ENCODE peak calls at places on chromosomes 16 and 17, in six cellular contexts. One of them, this sample, is unnamed.

GRCh38 chr16:68752602-68753001 is 15.5 kb downstream of the CDH1 start:
- DNase-seq in fibroblast of villous mesenchyme: no peak
- DNase-seq in AG09309: no peak
- DNase-seq in adipocyte: no peak
- DNase-seq in uterus: no peak
- DNase-seq in CD8-positive, alpha-beta memory T cell: no peak
- DNase-seq in this sample: no peak

GRCh38 chr16:70430667-70431536 is 8.0 kb downstream of the ST3GAL2 start:
- DNase-seq in fibroblast of villous mesenchyme: peak
- DNase-seq in AG09309: no peak
- DNase-seq in adipocyte: no peak
- DNase-seq in uterus: no peak
- DNase-seq in CD8-positive, alpha-beta memory T cell: peak
- DNase-seq in this sample: no peak

GRCh38 chr16:69520800-69521602 is 44.8 kb upstream of the NFAT5 start:
- DNase-seq in fibroblast of villous mesenchyme: peak
- DNase-seq in AG09309: no peak
- DNase-seq in adipocyte: peak
- DNase-seq in uterus: no peak
- DNase-seq in CD8-positive, alpha-beta memory T cell: no peak
- DNase-seq in this sample: no peak

GRCh38 chr17:17710728-17711541 is 29.7 kb downstream of the RAI1 start:
- DNase-seq in fibroblast of villous mesenchyme: peak
- DNase-seq in AG09309: peak
- DNase-seq in adipocyte: peak
- DNase-seq in uterus: peak
- DNase-seq in CD8-positive, alpha-beta memory T cell: no peak
- DNase-seq in this sample: peak

GRCh38 chr16:84650062-84650991 is 2.0 kb downstream of the KLHL36 start:
- DNase-seq in fibroblast of villous mesenchyme: peak
- DNase-seq in AG09309: peak
- DNase-seq in adipocyte: peak
- DNase-seq in uterus: no peak
- DNase-seq in CD8-positive, alpha-beta memory T cell: no peak
- DNase-seq in this sample: peak

GRCh38 chr17:64295146-64295545 is 32.1 kb upstream of the TEX2 start:
- DNase-seq in fibroblast of villous mesenchyme: no peak
- DNase-seq in AG09309: no peak
- DNase-seq in adipocyte: no peak
- DNase-seq in uterus: no peak
- DNase-seq in CD8-positive, alpha-beta memory T cell: no peak
- DNase-seq in this sample: no peak

GRCh38 chr17:42428141-42428944 is 5.3 kb upstream of the CAVIN1 start:
- DNase-seq in fibroblast of villous mesenchyme: peak
- DNase-seq in AG09309: peak
- DNase-seq in adipocyte: peak
- DNase-seq in uterus: no peak
- DNase-seq in CD8-positive, alpha-beta memory T cell: peak
- DNase-seq in this sample: peak

GRCh38 chr17:82497483-82498405 is 21.8 kb upstream of the FOXK2 start:
- DNase-seq in fibroblast of villous mesenchyme: peak
- DNase-seq in AG09309: no peak
- DNase-seq in adipocyte: peak
- DNase-seq in uterus: peak
- DNase-seq in CD8-positive, alpha-beta memory T cell: peak
- DNase-seq in this sample: no peak

GRCh38 chr17:2892305-2892971 is 96.2 kb downstream of the RAP1GAP2 start:
- DNase-seq in fibroblast of villous mesenchyme: peak
- DNase-seq in AG09309: peak
- DNase-seq in adipocyte: peak
- DNase-seq in uterus: no peak
- DNase-seq in CD8-positive, alpha-beta memory T cell: no peak
- DNase-seq in this sample: peak

GRCh38 chr17:80474231-80474932 is 2.0 kb downstream of the NPTX1 start:
- DNase-seq in fibroblast of villous mesenchyme: peak
- DNase-seq in AG09309: no peak
- DNase-seq in adipocyte: peak
- DNase-seq in uterus: no peak
- DNase-seq in CD8-positive, alpha-beta memory T cell: no peak
- DNase-seq in this sample: no peak

GRCh38 chr17:57988301-57989010 is 402 bp upstream of the VEZF1 start:
- DNase-seq in fibroblast of villous mesenchyme: peak
- DNase-seq in AG09309: no peak
- DNase-seq in adipocyte: peak
- DNase-seq in uterus: peak
- DNase-seq in CD8-positive, alpha-beta memory T cell: peak
- DNase-seq in this sample: no peak

GRCh38 chr17:3879591-3880417 is 13.0 kb downstream of the CAMKK1 start:
- DNase-seq in fibroblast of villous mesenchyme: no peak
- DNase-seq in AG09309: no peak
- DNase-seq in adipocyte: no peak
- DNase-seq in uterus: no peak
- DNase-seq in CD8-positive, alpha-beta memory T cell: no peak
- DNase-seq in this sample: no peak

GRCh38 chr16:20617271-20617670 is 41.1 kb upstream of the ACSM2B start:
- DNase-seq in fibroblast of villous mesenchyme: no peak
- DNase-seq in AG09309: no peak
- DNase-seq in adipocyte: no peak
- DNase-seq in uterus: no peak
- DNase-seq in CD8-positive, alpha-beta memory T cell: no peak
- DNase-seq in this sample: no peak

GRCh38 chr16:73060948-73061495 is 13.1 kb upstream of the ZFHX3 start:
- DNase-seq in fibroblast of villous mesenchyme: no peak
- DNase-seq in AG09309: no peak
- DNase-seq in adipocyte: no peak
- DNase-seq in uterus: no peak
- DNase-seq in CD8-positive, alpha-beta memory T cell: no peak
- DNase-seq in this sample: no peak

GRCh38 chr17:80068301-80069160 is 32.1 kb downstream of the CCDC40 start:
- DNase-seq in fibroblast of villous mesenchyme: peak
- DNase-seq in AG09309: no peak
- DNase-seq in adipocyte: peak
- DNase-seq in uterus: peak
- DNase-seq in CD8-positive, alpha-beta memory T cell: no peak
- DNase-seq in this sample: no peak

GRCh38 chr16:29315046-29315445 is 91.5 kb downstream of the NPIPB11 start:
- DNase-seq in fibroblast of villous mesenchyme: peak
- DNase-seq in AG09309: no peak
- DNase-seq in adipocyte: no peak
- DNase-seq in uterus: no peak
- DNase-seq in CD8-positive, alpha-beta memory T cell: no peak
- DNase-seq in this sample: peak

GRCh38 chr17:34626141-34626681 is 46.8 kb downstream of the TMEM132E start:
- DNase-seq in fibroblast of villous mesenchyme: no peak
- DNase-seq in AG09309: no peak
- DNase-seq in adipocyte: no peak
- DNase-seq in uterus: no peak
- DNase-seq in CD8-positive, alpha-beta memory T cell: no peak
- DNase-seq in this sample: no peak

GRCh38 chr16:3669067-3669466 is 14.6 kb downstream of the DNASE1 start:
- DNase-seq in fibroblast of villous mesenchyme: no peak
- DNase-seq in AG09309: no peak
- DNase-seq in adipocyte: no peak
- DNase-seq in uterus: no peak
- DNase-seq in CD8-positive, alpha-beta memory T cell: no peak
- DNase-seq in this sample: no peak

GRCh38 chr16:12529582-12529981 is 274.1 kb downstream of the CPPED1 start:
- DNase-seq in fibroblast of villous mesenchyme: no peak
- DNase-seq in AG09309: no peak
- DNase-seq in adipocyte: no peak
- DNase-seq in uterus: no peak
- DNase-seq in CD8-positive, alpha-beta memory T cell: no peak
- DNase-seq in this sample: no peak

GRCh38 chr16:86883583-86884188 is 305.3 kb downstream of the FOXL1 start:
- DNase-seq in fibroblast of villous mesenchyme: no peak
- DNase-seq in AG09309: no peak
- DNase-seq in adipocyte: no peak
- DNase-seq in uterus: no peak
- DNase-seq in CD8-positive, alpha-beta memory T cell: no peak
- DNase-seq in this sample: no peak

GRCh38 chr16:51143166-51143565 is 7.9 kb downstream of the SALL1 start:
- DNase-seq in fibroblast of villous mesenchyme: no peak
- DNase-seq in AG09309: no peak
- DNase-seq in adipocyte: no peak
- DNase-seq in uterus: no peak
- DNase-seq in CD8-positive, alpha-beta memory T cell: no peak
- DNase-seq in this sample: no peak

GRCh38 chr16:51147776-51148673 is 3.0 kb downstream of the SALL1 start:
- DNase-seq in fibroblast of villous mesenchyme: peak
- DNase-seq in AG09309: no peak
- DNase-seq in adipocyte: no peak
- DNase-seq in uterus: no peak
- DNase-seq in CD8-positive, alpha-beta memory T cell: no peak
- DNase-seq in this sample: no peak

GRCh38 chr16:51141541-51141940 is 9.5 kb downstream of the SALL1 start:
- DNase-seq in fibroblast of villous mesenchyme: no peak
- DNase-seq in AG09309: no peak
- DNase-seq in adipocyte: no peak
- DNase-seq in uterus: no peak
- DNase-seq in CD8-positive, alpha-beta memory T cell: no peak
- DNase-seq in this sample: no peak

GRCh38 chr16:51146256-51146924 is 4.7 kb downstream of the SALL1 start:
- DNase-seq in fibroblast of villous mesenchyme: peak
- DNase-seq in AG09309: no peak
- DNase-seq in adipocyte: peak
- DNase-seq in uterus: no peak
- DNase-seq in CD8-positive, alpha-beta memory T cell: no peak
- DNase-seq in this sample: no peak

DNA sequence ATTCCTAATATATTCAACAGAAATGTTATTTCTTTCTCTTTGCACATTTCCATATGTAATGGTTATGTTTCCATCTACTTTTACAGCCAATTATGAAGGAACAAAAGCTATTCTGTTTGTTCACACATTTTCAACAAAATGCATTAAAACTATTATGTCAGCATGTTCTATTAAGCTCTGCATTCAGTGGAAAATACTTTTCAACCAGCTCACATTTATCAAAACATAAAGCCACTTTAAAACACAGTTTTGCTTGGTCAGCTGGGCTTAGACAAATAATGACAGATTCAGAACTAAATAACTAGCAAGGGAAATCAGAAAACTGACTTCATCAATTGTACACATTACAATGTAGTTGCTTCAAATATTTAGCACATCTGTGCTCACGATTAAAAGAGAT is 6.9 kb downstream of the SALL1 start:
- DNase-seq in fibroblast of villous mesenchyme: no peak
- DNase-seq in AG09309: no peak
- DNase-seq in adipocyte: no peak
- DNase-seq in uterus: no peak
- DNase-seq in CD8-positive, alpha-beta memory T cell: no peak
- DNase-seq in this sample: no peak
- H3K4me3 ChIP-seq in fibroblast of villous mesenchyme: no peak
- H3K4me3 ChIP-seq in AG09309: no peak
- H3K4me3 ChIP-seq in adipocyte: no peak
- H3K4me3 ChIP-seq in uterus: no peak
- H3K4me3 ChIP-seq in CD8-positive, alpha-beta memory T cell: no peak
- H3K4me3 ChIP-seq in this sample: no peak

DNA sequence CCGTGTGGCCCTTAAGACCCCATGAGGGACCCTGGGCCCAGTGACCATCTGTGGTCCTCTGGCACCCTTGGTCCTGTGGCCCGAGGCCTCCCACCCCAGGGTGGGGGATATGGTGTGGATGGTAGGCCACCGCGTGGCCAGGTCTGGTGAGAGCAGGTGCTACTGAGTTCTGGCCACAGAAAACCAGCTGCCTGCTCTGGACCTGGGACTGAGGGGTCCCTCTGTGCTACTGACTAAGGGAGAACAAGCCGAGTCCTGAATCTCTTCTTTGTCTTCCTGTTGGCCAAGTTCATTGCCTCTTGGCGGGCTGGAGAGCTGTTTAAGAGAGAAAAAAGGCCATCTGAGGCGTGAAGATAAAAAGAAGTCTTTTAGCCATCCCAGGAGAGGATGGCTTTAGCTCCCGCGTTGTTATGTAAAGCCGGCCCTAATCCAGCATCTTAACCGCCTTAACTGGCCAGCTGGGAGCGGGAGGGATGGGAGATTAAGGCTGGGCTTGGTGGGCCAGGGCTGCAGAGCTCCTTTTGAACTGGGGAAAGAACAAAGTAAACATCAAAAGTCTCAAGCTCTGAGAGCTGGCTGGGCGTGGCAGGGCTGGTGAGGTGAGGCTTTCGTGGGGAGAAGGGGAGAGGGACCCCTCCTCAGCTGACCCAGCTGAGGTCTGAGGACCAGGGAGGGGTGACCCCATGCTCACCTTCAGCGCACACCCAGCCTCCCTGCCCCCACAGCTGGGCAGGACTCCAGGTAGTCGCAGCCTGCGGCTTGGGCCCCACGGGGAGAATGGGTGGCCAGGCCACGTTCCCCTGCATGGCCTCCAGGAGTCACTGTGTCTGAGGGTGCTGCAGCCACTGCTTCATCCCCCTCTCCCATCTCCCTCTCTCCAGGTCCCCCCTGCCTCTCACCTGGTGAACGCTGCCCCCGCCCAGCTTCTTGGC is 62.4 kb downstream of the NKD1 start:
- DNase-seq in fibroblast of villous mesenchyme: no peak
- DNase-seq in AG09309: no peak
- DNase-seq in adipocyte: no peak
- DNase-seq in uterus: no peak
- DNase-seq in CD8-positive, alpha-beta memory T cell: no peak
- DNase-seq in this sample: no peak
- H3K4me3 ChIP-seq in fibroblast of villous mesenchyme: no peak
- H3K4me3 ChIP-seq in AG09309: no peak
- H3K4me3 ChIP-seq in adipocyte: no peak
- H3K4me3 ChIP-seq in uterus: no peak
- H3K4me3 ChIP-seq in CD8-positive, alpha-beta memory T cell: no peak
- H3K4me3 ChIP-seq in this sample: no peak

GRCh38 chr17:38967290-38967738 is at the start of gene FBXO47:
- DNase-seq in fibroblast of villous mesenchyme: peak
- DNase-seq in AG09309: peak
- DNase-seq in adipocyte: peak
- DNase-seq in uterus: peak
- DNase-seq in CD8-positive, alpha-beta memory T cell: peak
- DNase-seq in this sample: peak
- H3K4me3 ChIP-seq in fibroblast of villous mesenchyme: peak
- H3K4me3 ChIP-seq in AG09309: peak
- H3K4me3 ChIP-seq in adipocyte: peak
- H3K4me3 ChIP-seq in uterus: peak
- H3K4me3 ChIP-seq in CD8-positive, alpha-beta memory T cell: no peak
- H3K4me3 ChIP-seq in this sample: peak

GRCh38 chr16:1044515-1045362 is 27.8 kb upstream of the SSTR5 start:
- DNase-seq in fibroblast of villous mesenchyme: no peak
- DNase-seq in AG09309: no peak
- DNase-seq in adipocyte: no peak
- DNase-seq in uterus: no peak
- DNase-seq in CD8-positive, alpha-beta memory T cell: no peak
- DNase-seq in this sample: no peak
- H3K4me3 ChIP-seq in fibroblast of villous mesenchyme: no peak
- H3K4me3 ChIP-seq in AG09309: no peak
- H3K4me3 ChIP-seq in adipocyte: no peak
- H3K4me3 ChIP-seq in uterus: no peak
- H3K4me3 ChIP-seq in CD8-positive, alpha-beta memory T cell: no peak
- H3K4me3 ChIP-seq in this sample: no peak

GRCh38 chr17:39660397-39661043 is 4.6 kb upstream of the TCAP start:
- DNase-seq in fibroblast of villous mesenchyme: no peak
- DNase-seq in AG09309: no peak
- DNase-seq in adipocyte: no peak
- DNase-seq in uterus: no peak
- DNase-seq in CD8-positive, alpha-beta memory T cell: no peak
- DNase-seq in this sample: no peak
- H3K4me3 ChIP-seq in fibroblast of villous mesenchyme: no peak
- H3K4me3 ChIP-seq in AG09309: no peak
- H3K4me3 ChIP-seq in adipocyte: no peak
- H3K4me3 ChIP-seq in uterus: no peak
- H3K4me3 ChIP-seq in CD8-positive, alpha-beta memory T cell: no peak
- H3K4me3 ChIP-seq in this sample: no peak

This sample was measured in skeletal muscle cell.